ENCODE peak calls at places on chromosomes 6 and 20, in six cellular contexts. F is GM13976, C is esophagus squamous epithelium, O is GM10248, B is Peyer's patch, I is Caki2. A is an unnamed sample.

GRCh38 chr20:19992996-19993908 is 23.9 kb upstream of the NAA20 start:
- DNase-seq in F (no peak), C (no peak), O (no peak), B (no peak), I (peak), A (no peak)

GRCh38 chr6:139538366-139538765 is 163.9 kb upstream of the CITED2 start:
- DNase-seq in F (no peak), C (no peak), O (no peak), B (no peak), I (peak), A (no peak)

GRCh38 chr6:2942916-2943563 is 28.3 kb downstream of the SERPINB6 start:
- DNase-seq in F (no peak), C (no peak), O (no peak), B (peak), I (no peak), A (peak)

GRCh38 chr6:3747100-3747737 is 4.3 kb downstream of the PXDC1 start:
- DNase-seq in F (no peak), C (no peak), O (no peak), B (peak), I (no peak), A (no peak)

GRCh38 chr20:38875170-38875993 is 50.8 kb upstream of the FAM83D start:
- DNase-seq in F (peak), C (no peak), O (peak), B (peak), I (no peak), A (peak)

GRCh38 chr20:47318596-47319516 is 37.6 kb downstream of the ZMYND8 start:
- DNase-seq in F (no peak), C (no peak), O (no peak), B (peak), I (peak), A (no peak)

GRCh38 chr6:108862479-108863191 is 14.4 kb downstream of the ARMC2 start:
- DNase-seq in F (no peak), C (no peak), O (no peak), B (no peak), I (no peak), A (no peak)

GRCh38 chr6:101011165-101011564 is 130.0 kb upstream of the ASCC3 start:
- DNase-seq in F (no peak), C (no peak), O (no peak), B (peak), I (no peak), A (no peak)

GRCh38 chr20:38789503-38790209 is 15.8 kb upstream of the PPP1R16B start:
- DNase-seq in F (no peak), C (no peak), O (no peak), B (no peak), I (peak), A (no peak)

GRCh38 chr20:57153238-57153905 is 113.1 kb downstream of the BMP7 start:
- DNase-seq in F (no peak), C (no peak), O (no peak), B (no peak), I (no peak), A (no peak)

GRCh38 chr20:17525650-17526049 is 5.5 kb downstream of the BFSP1 start:
- DNase-seq in F (no peak), C (no peak), O (no peak), B (peak), I (peak), A (peak)

GRCh38 chr6:154945271-154945890 is 49.7 kb upstream of the TIAM2 start:
- DNase-seq in F (no peak), C (no peak), O (no peak), B (peak), I (no peak), A (no peak)

GRCh38 chr6:112348891-112349736 is 2.0 kb downstream of the RFPL4B start:
- DNase-seq in F (no peak), C (no peak), O (no peak), B (no peak), I (no peak), A (no peak)

GRCh38 chr6:47343631-47344421 is 34.1 kb upstream of the TNFRSF21 start:
- DNase-seq in F (no peak), C (no peak), O (no peak), B (peak), I (no peak), A (no peak)

GRCh38 chr6:151400473-151400872 is 9.1 kb upstream of the ZBTB2 start:
- DNase-seq in F (no peak), C (no peak), O (no peak), B (no peak), I (no peak), A (no peak)

GRCh38 chr6:117481278-117481925 is 1.1 kb upstream of the DCBLD1 start:
- DNase-seq in F (peak), C (no peak), O (peak), B (peak), I (no peak), A (peak)

GRCh38 chr20:38674178-38675133 is 49.8 kb upstream of the SLC32A1 start:
- DNase-seq in F (peak), C (no peak), O (peak), B (peak), I (no peak), A (peak)

GRCh38 chr6:133807531-133807930 is 81.4 kb upstream of the TCF21 start:
- DNase-seq in F (no peak), C (no peak), O (no peak), B (no peak), I (no peak), A (no peak)

GRCh38 chr6:145623231-145623630 is 112.1 kb downstream of the EPM2A start:
- DNase-seq in F (no peak), C (no peak), O (no peak), B (no peak), I (no peak), A (no peak)